ENCODE peak calls at places on chromosomes 6 and 20, in seven cellular contexts. One of them, this sample, is unnamed.

GRCh38 chr20:45933231-45934045 is 1.0 kb upstream of the PCIF1 start:
- DNase-seq in GM12865: peak
- DNase-seq in neural crest cell: peak
- DNase-seq in GM06990: peak
- DNase-seq in Caco-2: peak
- DNase-seq in RWPE1: peak
- DNase-seq in psoas muscle: peak
- DNase-seq in this sample: peak

GRCh38 chr6:21340563-21340962 is 253.0 kb upstream of the SOX4 start:
- DNase-seq in GM12865: no peak
- DNase-seq in neural crest cell: no peak
- DNase-seq in GM06990: no peak
- DNase-seq in Caco-2: no peak
- DNase-seq in RWPE1: no peak
- DNase-seq in psoas muscle: no peak
- DNase-seq in this sample: no peak

GRCh38 chr20:11027224-11027623 is 353.4 kb upstream of the JAG1 start:
- DNase-seq in GM12865: no peak
- DNase-seq in neural crest cell: no peak
- DNase-seq in GM06990: no peak
- DNase-seq in Caco-2: no peak
- DNase-seq in RWPE1: no peak
- DNase-seq in psoas muscle: no peak
- DNase-seq in this sample: no peak

GRCh38 chr20:51020657-51021056 is 2.2 kb downstream of the KCNG1 start:
- DNase-seq in GM12865: no peak
- DNase-seq in neural crest cell: no peak
- DNase-seq in GM06990: no peak
- DNase-seq in Caco-2: no peak
- DNase-seq in RWPE1: no peak
- DNase-seq in psoas muscle: no peak
- DNase-seq in this sample: no peak

GRCh38 chr6:90068835-90069478 is 174.7 kb downstream of the GJA10 start:
- DNase-seq in GM12865: no peak
- DNase-seq in neural crest cell: no peak
- DNase-seq in GM06990: no peak
- DNase-seq in Caco-2: no peak
- DNase-seq in RWPE1: no peak
- DNase-seq in psoas muscle: no peak
- DNase-seq in this sample: no peak

GRCh38 chr6:109139109-109139508 is 43.8 kb downstream of the CEP57L1 start:
- DNase-seq in GM12865: no peak
- DNase-seq in neural crest cell: no peak
- DNase-seq in GM06990: no peak
- DNase-seq in Caco-2: no peak
- DNase-seq in RWPE1: peak
- DNase-seq in psoas muscle: no peak
- DNase-seq in this sample: no peak

GRCh38 chr6:42571611-42572342 is 7.9 kb downstream of the UBR2 start:
- DNase-seq in GM12865: no peak
- DNase-seq in neural crest cell: no peak
- DNase-seq in GM06990: no peak
- DNase-seq in Caco-2: no peak
- DNase-seq in RWPE1: no peak
- DNase-seq in psoas muscle: no peak
- DNase-seq in this sample: no peak

GRCh38 chr6:121437861-121438651 is 2.6 kb downstream of the GJA1 start:
- DNase-seq in GM12865: no peak
- DNase-seq in neural crest cell: no peak
- DNase-seq in GM06990: no peak
- DNase-seq in Caco-2: no peak
- DNase-seq in RWPE1: peak
- DNase-seq in psoas muscle: no peak
- DNase-seq in this sample: no peak

GRCh38 chr6:4615891-4616290 is 160.3 kb upstream of the CDYL start:
- DNase-seq in GM12865: no peak
- DNase-seq in neural crest cell: no peak
- DNase-seq in GM06990: no peak
- DNase-seq in Caco-2: no peak
- DNase-seq in RWPE1: no peak
- DNase-seq in psoas muscle: peak
- DNase-seq in this sample: no peak

GRCh38 chr20:15814903-15815302 is 758.3 kb downstream of the KIF16B start:
- DNase-seq in GM12865: no peak
- DNase-seq in neural crest cell: no peak
- DNase-seq in GM06990: no peak
- DNase-seq in Caco-2: no peak
- DNase-seq in RWPE1: no peak
- DNase-seq in psoas muscle: no peak
- DNase-seq in this sample: no peak

GRCh38 chr6:44133003-44133931 is 5.9 kb downstream of the TMEM63B start:
- DNase-seq in GM12865: no peak
- DNase-seq in neural crest cell: peak
- DNase-seq in GM06990: no peak
- DNase-seq in Caco-2: peak
- DNase-seq in RWPE1: peak
- DNase-seq in psoas muscle: peak
- DNase-seq in this sample: no peak

GRCh38 chr20:57795347-57795697 is 85.5 kb upstream of the PMEPA1 start:
- DNase-seq in GM12865: no peak
- DNase-seq in neural crest cell: no peak
- DNase-seq in GM06990: no peak
- DNase-seq in Caco-2: peak
- DNase-seq in RWPE1: no peak
- DNase-seq in psoas muscle: peak
- DNase-seq in this sample: no peak

GRCh38 chr20:49877254-49877990 is 37.9 kb downstream of the SPATA2 start:
- DNase-seq in GM12865: no peak
- DNase-seq in neural crest cell: no peak
- DNase-seq in GM06990: no peak
- DNase-seq in Caco-2: no peak
- DNase-seq in RWPE1: no peak
- DNase-seq in psoas muscle: no peak
- DNase-seq in this sample: no peak

GRCh38 chr6:83431545-83432165 is 804 bp upstream of the ME1 start:
- DNase-seq in GM12865: peak
- DNase-seq in neural crest cell: no peak
- DNase-seq in GM06990: no peak
- DNase-seq in Caco-2: peak
- DNase-seq in RWPE1: peak
- DNase-seq in psoas muscle: no peak
- DNase-seq in this sample: no peak

GRCh38 chr6:34680802-34681515 is 15.6 kb downstream of the ILRUN start:
- DNase-seq in GM12865: peak
- DNase-seq in neural crest cell: no peak
- DNase-seq in GM06990: no peak
- DNase-seq in Caco-2: no peak
- DNase-seq in RWPE1: peak
- DNase-seq in psoas muscle: no peak
- DNase-seq in this sample: no peak

GRCh38 chr20:25725639-25726038 is 29.0 kb upstream of the ZNF337 start:
- DNase-seq in GM12865: no peak
- DNase-seq in neural crest cell: no peak
- DNase-seq in GM06990: no peak
- DNase-seq in Caco-2: no peak
- DNase-seq in RWPE1: no peak
- DNase-seq in psoas muscle: no peak
- DNase-seq in this sample: no peak

GRCh38 chr20:62617711-62618483 is 24.4 kb upstream of the SLCO4A1 start:
- DNase-seq in GM12865: peak
- DNase-seq in neural crest cell: no peak
- DNase-seq in GM06990: peak
- DNase-seq in Caco-2: no peak
- DNase-seq in RWPE1: peak
- DNase-seq in psoas muscle: peak
- DNase-seq in this sample: peak

GRCh38 chr20:21615617-21616080 is 89.8 kb upstream of the PAX1 start:
- DNase-seq in GM12865: peak
- DNase-seq in neural crest cell: peak
- DNase-seq in GM06990: peak
- DNase-seq in Caco-2: peak
- DNase-seq in RWPE1: peak
- DNase-seq in psoas muscle: peak
- DNase-seq in this sample: no peak

GRCh38 chr6:5865492-5866031 is 141.2 kb downstream of the NRN1 start:
- DNase-seq in GM12865: no peak
- DNase-seq in neural crest cell: no peak
- DNase-seq in GM06990: no peak
- DNase-seq in Caco-2: no peak
- DNase-seq in RWPE1: no peak
- DNase-seq in psoas muscle: no peak
- DNase-seq in this sample: no peak

GRCh38 chr6:158516098-158516497 is 43.8 kb upstream of the TMEM181 start:
- DNase-seq in GM12865: no peak
- DNase-seq in neural crest cell: no peak
- DNase-seq in GM06990: no peak
- DNase-seq in Caco-2: no peak
- DNase-seq in RWPE1: no peak
- DNase-seq in psoas muscle: no peak
- DNase-seq in this sample: no peak

GRCh38 chr6:42696526-42697267 is 25.7 kb downstream of the PRPH2 start:
- DNase-seq in GM12865: no peak
- DNase-seq in neural crest cell: no peak
- DNase-seq in GM06990: no peak
- DNase-seq in Caco-2: no peak
- DNase-seq in RWPE1: no peak
- DNase-seq in psoas muscle: no peak
- DNase-seq in this sample: no peak

GRCh38 chr20:59153355-59153681 is 10.3 kb upstream of the ZNF831 start:
- DNase-seq in GM12865: no peak
- DNase-seq in neural crest cell: no peak
- DNase-seq in GM06990: no peak
- DNase-seq in Caco-2: no peak
- DNase-seq in RWPE1: no peak
- DNase-seq in psoas muscle: peak
- DNase-seq in this sample: no peak

GRCh38 chr6:87900160-87900698 is 147.4 kb upstream of the SPACA1 start:
- DNase-seq in GM12865: no peak
- DNase-seq in neural crest cell: no peak
- DNase-seq in GM06990: no peak
- DNase-seq in Caco-2: no peak
- DNase-seq in RWPE1: no peak
- DNase-seq in psoas muscle: no peak
- DNase-seq in this sample: no peak

DNA sequence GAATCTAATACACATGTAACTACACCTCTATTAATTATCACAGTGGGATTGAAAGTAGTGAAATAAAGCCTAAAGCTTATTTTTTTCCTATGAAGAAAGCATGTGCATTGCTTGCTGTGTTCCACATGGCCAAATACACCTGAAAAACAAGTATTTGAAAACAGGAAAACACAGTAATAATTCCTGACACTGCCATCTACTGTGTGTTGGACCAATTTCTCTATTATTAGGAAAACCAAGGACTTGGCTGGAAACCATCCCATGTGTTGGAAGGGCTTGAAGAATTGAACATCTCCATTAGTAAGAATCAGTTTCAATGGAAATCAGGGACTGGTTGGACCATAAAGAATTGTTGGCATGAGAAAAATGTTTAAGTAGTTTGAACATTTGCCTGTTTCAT is 124.0 kb downstream of the PHF3 start:
- DNase-seq in GM12865: no peak
- DNase-seq in neural crest cell: no peak
- DNase-seq in GM06990: no peak
- DNase-seq in Caco-2: no peak
- DNase-seq in RWPE1: no peak
- DNase-seq in psoas muscle: no peak
- DNase-seq in this sample: no peak
- TF ChIP-seq CTCF in GM12865: no peak
- TF ChIP-seq CTCF in neural crest cell: no peak
- TF ChIP-seq CTCF in GM06990: no peak
- TF ChIP-seq CTCF in Caco-2: no peak
- TF ChIP-seq CTCF in RWPE1: no peak
- TF ChIP-seq CTCF in psoas muscle: no peak
- TF ChIP-seq CTCF in this sample: no peak

GRCh38 chr6:57268294-57268640 is 46.2 kb upstream of the RAB23 start:
- DNase-seq in GM12865: no peak
- DNase-seq in neural crest cell: no peak
- DNase-seq in GM06990: no peak
- DNase-seq in Caco-2: no peak
- DNase-seq in RWPE1: no peak
- DNase-seq in psoas muscle: no peak
- DNase-seq in this sample: no peak
- TF ChIP-seq CTCF in GM12865: no peak
- TF ChIP-seq CTCF in neural crest cell: peak
- TF ChIP-seq CTCF in GM06990: no peak
- TF ChIP-seq CTCF in Caco-2: no peak
- TF ChIP-seq CTCF in RWPE1: no peak
- TF ChIP-seq CTCF in psoas muscle: no peak
- TF ChIP-seq CTCF in this sample: peak

DNA sequence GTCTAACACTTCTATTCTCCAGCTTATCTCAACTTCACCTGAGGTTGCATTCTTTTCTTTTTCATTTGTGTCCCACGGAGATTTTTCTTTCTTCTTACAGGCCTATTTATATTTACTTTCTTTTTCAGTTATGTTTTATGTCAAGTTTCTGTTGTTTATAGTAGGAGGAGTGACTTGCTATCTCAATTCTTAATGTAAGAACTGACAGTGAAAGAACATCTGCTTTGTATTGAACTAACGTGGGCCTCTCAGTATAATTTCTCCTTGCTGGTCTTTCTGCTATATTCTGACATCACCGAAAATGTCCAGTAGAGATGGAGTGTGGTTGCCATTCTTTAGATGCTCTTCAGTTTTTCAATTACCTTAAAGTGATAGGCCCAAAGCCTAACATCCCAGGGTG is 521.7 kb downstream of the EPM2A start:
- DNase-seq in GM12865: peak
- DNase-seq in neural crest cell: no peak
- DNase-seq in GM06990: peak
- DNase-seq in Caco-2: no peak
- DNase-seq in RWPE1: no peak
- DNase-seq in psoas muscle: no peak
- DNase-seq in this sample: no peak
- TF ChIP-seq CTCF in GM12865: no peak
- TF ChIP-seq CTCF in neural crest cell: no peak
- TF ChIP-seq CTCF in GM06990: no peak
- TF ChIP-seq CTCF in Caco-2: no peak
- TF ChIP-seq CTCF in RWPE1: no peak
- TF ChIP-seq CTCF in psoas muscle: no peak
- TF ChIP-seq CTCF in this sample: no peak

GRCh38 chr20:41750137-41750536 is 132.0 kb upstream of the CHD6 start:
- DNase-seq in GM12865: no peak
- DNase-seq in neural crest cell: no peak
- DNase-seq in GM06990: no peak
- DNase-seq in Caco-2: no peak
- DNase-seq in RWPE1: no peak
- DNase-seq in psoas muscle: no peak
- DNase-seq in this sample: no peak

GRCh38 chr20:41747226-41747625 is 129.0 kb upstream of the CHD6 start:
- DNase-seq in GM12865: no peak
- DNase-seq in neural crest cell: no peak
- DNase-seq in GM06990: no peak
- DNase-seq in Caco-2: no peak
- DNase-seq in RWPE1: no peak
- DNase-seq in psoas muscle: no peak
- DNase-seq in this sample: no peak

GRCh38 chr20:41748051-41748450 is 129.9 kb upstream of the CHD6 start:
- DNase-seq in GM12865: no peak
- DNase-seq in neural crest cell: no peak
- DNase-seq in GM06990: no peak
- DNase-seq in Caco-2: no peak
- DNase-seq in RWPE1: no peak
- DNase-seq in psoas muscle: no peak
- DNase-seq in this sample: no peak

GRCh38 chr20:41748756-41749582 is 130.8 kb upstream of the CHD6 start:
- DNase-seq in GM12865: no peak
- DNase-seq in neural crest cell: no peak
- DNase-seq in GM06990: no peak
- DNase-seq in Caco-2: no peak
- DNase-seq in RWPE1: no peak
- DNase-seq in psoas muscle: no peak
- DNase-seq in this sample: no peak

GRCh38 chr20:41746635-41747034 is 128.5 kb upstream of the CHD6 start:
- DNase-seq in GM12865: peak
- DNase-seq in neural crest cell: no peak
- DNase-seq in GM06990: no peak
- DNase-seq in Caco-2: no peak
- DNase-seq in RWPE1: no peak
- DNase-seq in psoas muscle: no peak
- DNase-seq in this sample: no peak
- TF ChIP-seq CTCF in GM12865: peak
- TF ChIP-seq CTCF in neural crest cell: no peak
- TF ChIP-seq CTCF in GM06990: peak
- TF ChIP-seq CTCF in Caco-2: peak
- TF ChIP-seq CTCF in RWPE1: no peak
- TF ChIP-seq CTCF in psoas muscle: no peak
- TF ChIP-seq CTCF in this sample: no peak